ENCODE peak calls at places on chromosomes 11 and 22, in nine cellular contexts. One of them, this sample, is unnamed.

GRCh38 chr22:39900306-39901227 is at the start of gene GRAP2:
- DNase-seq in foreskin fibroblast: no peak
- DNase-seq in fibroblast of pulmonary artery: no peak
- DNase-seq in A549: no peak
- DNase-seq in gastrocnemius medialis: no peak
- DNase-seq in right lobe of liver: no peak
- DNase-seq in heart left ventricle: no peak
- DNase-seq in dorsolateral prefrontal cortex: no peak
- DNase-seq in fibroblast of lung: no peak
- DNase-seq in this sample: no peak

GRCh38 chr11:111045408-111045806 is 200.1 kb upstream of the POU2AF2 start:
- DNase-seq in fibroblast of lung: no peak
- DNase-seq in foreskin fibroblast: no peak
- DNase-seq in right lobe of liver: no peak
- DNase-seq in gastrocnemius medialis: no peak
- DNase-seq in dorsolateral prefrontal cortex: no peak
- DNase-seq in heart left ventricle: no peak
- DNase-seq in fibroblast of pulmonary artery: no peak
- DNase-seq in A549: no peak
- DNase-seq in this sample: no peak

GRCh38 chr11:8068605-8069221 is 12.3 kb upstream of the TUB start:
- DNase-seq in heart left ventricle: peak; percentile 72
- DNase-seq in dorsolateral prefrontal cortex: no peak
- DNase-seq in A549: peak; percentile 17
- DNase-seq in right lobe of liver: peak; percentile 83
- DNase-seq in foreskin fibroblast: peak; percentile 40
- DNase-seq in fibroblast of pulmonary artery: peak; percentile 77
- DNase-seq in gastrocnemius medialis: peak; percentile 76
- DNase-seq in fibroblast of lung: peak; percentile 92
- DNase-seq in this sample: peak; percentile 74

GRCh38 chr11:130721736-130722135 is 194.5 kb downstream of the SNX19 start:
- DNase-seq in heart left ventricle: no peak
- DNase-seq in right lobe of liver: no peak
- DNase-seq in dorsolateral prefrontal cortex: no peak
- DNase-seq in foreskin fibroblast: peak; percentile 30
- DNase-seq in fibroblast of lung: peak; percentile 78
- DNase-seq in fibroblast of pulmonary artery: peak; percentile 88
- DNase-seq in A549: no peak
- DNase-seq in gastrocnemius medialis: no peak
- DNase-seq in this sample: no peak

GRCh38 chr22:35921777-35922176 is 106.8 kb downstream of the RBFOX2 start:
- DNase-seq in gastrocnemius medialis: peak; percentile 82
- DNase-seq in A549: peak; percentile 83
- DNase-seq in fibroblast of lung: peak; percentile 87
- DNase-seq in heart left ventricle: peak; percentile 71
- DNase-seq in fibroblast of pulmonary artery: peak; percentile 93
- DNase-seq in right lobe of liver: no peak
- DNase-seq in foreskin fibroblast: peak; percentile 88
- DNase-seq in dorsolateral prefrontal cortex: no peak
- DNase-seq in this sample: peak; percentile 76

GRCh38 chr11:64065712-64066111 is 30.0 kb downstream of the FLRT1 start:
- DNase-seq in gastrocnemius medialis: peak; percentile 31
- DNase-seq in fibroblast of pulmonary artery: no peak
- DNase-seq in heart left ventricle: no peak
- DNase-seq in A549: no peak
- DNase-seq in foreskin fibroblast: no peak
- DNase-seq in right lobe of liver: no peak
- DNase-seq in dorsolateral prefrontal cortex: no peak
- DNase-seq in fibroblast of lung: no peak
- DNase-seq in this sample: no peak

GRCh38 chr22:43976861-43977795 is 21.9 kb downstream of the SAMM50 start:
- DNase-seq in gastrocnemius medialis: no peak
- DNase-seq in right lobe of liver: no peak
- DNase-seq in A549: no peak
- DNase-seq in foreskin fibroblast: no peak
- DNase-seq in fibroblast of lung: no peak
- DNase-seq in fibroblast of pulmonary artery: no peak
- DNase-seq in dorsolateral prefrontal cortex: no peak
- DNase-seq in heart left ventricle: no peak
- DNase-seq in this sample: no peak

GRCh38 chr11:59172345-59173079 is 580 bp downstream of the DTX4 start:
- DNase-seq in A549: no peak
- DNase-seq in fibroblast of lung: no peak
- DNase-seq in gastrocnemius medialis: no peak
- DNase-seq in dorsolateral prefrontal cortex: no peak
- DNase-seq in right lobe of liver: peak; percentile 69
- DNase-seq in fibroblast of pulmonary artery: no peak
- DNase-seq in foreskin fibroblast: no peak
- DNase-seq in heart left ventricle: no peak
- DNase-seq in this sample: peak; percentile 23

GRCh38 chr11:128553662-128554392 is 33.5 kb downstream of the ETS1 start:
- DNase-seq in right lobe of liver: no peak
- DNase-seq in heart left ventricle: no peak
- DNase-seq in fibroblast of lung: no peak
- DNase-seq in fibroblast of pulmonary artery: peak; percentile 82
- DNase-seq in A549: peak; percentile 6
- DNase-seq in dorsolateral prefrontal cortex: no peak
- DNase-seq in foreskin fibroblast: no peak
- DNase-seq in gastrocnemius medialis: no peak
- DNase-seq in this sample: peak; percentile 55

GRCh38 chr11:128555606-128556005 is 31.8 kb downstream of the ETS1 start:
- DNase-seq in fibroblast of pulmonary artery: peak; percentile 49
- DNase-seq in heart left ventricle: no peak
- DNase-seq in gastrocnemius medialis: no peak
- DNase-seq in fibroblast of lung: peak; percentile 39
- DNase-seq in A549: peak; percentile 24
- DNase-seq in foreskin fibroblast: no peak
- DNase-seq in dorsolateral prefrontal cortex: no peak
- DNase-seq in right lobe of liver: no peak
- DNase-seq in this sample: peak; percentile 17

GRCh38 chr11:128551641-128552335 is 35.6 kb downstream of the ETS1 start:
- DNase-seq in A549: no peak
- DNase-seq in right lobe of liver: no peak
- DNase-seq in gastrocnemius medialis: no peak
- DNase-seq in heart left ventricle: no peak
- DNase-seq in fibroblast of lung: no peak
- DNase-seq in foreskin fibroblast: no peak
- DNase-seq in fibroblast of pulmonary artery: no peak
- DNase-seq in dorsolateral prefrontal cortex: no peak
- DNase-seq in this sample: no peak

GRCh38 chr11:128550967-128551522 is 36.3 kb downstream of the ETS1 start:
- DNase-seq in right lobe of liver: no peak
- DNase-seq in fibroblast of lung: no peak
- DNase-seq in gastrocnemius medialis: no peak
- DNase-seq in A549: no peak
- DNase-seq in dorsolateral prefrontal cortex: no peak
- DNase-seq in heart left ventricle: no peak
- DNase-seq in foreskin fibroblast: no peak
- DNase-seq in fibroblast of pulmonary artery: no peak
- DNase-seq in this sample: no peak

GRCh38 chr11:128552783-128553661 is 34.3 kb downstream of the ETS1 start:
- DNase-seq in foreskin fibroblast: peak; percentile 46
- DNase-seq in dorsolateral prefrontal cortex: no peak
- DNase-seq in A549: no peak
- DNase-seq in right lobe of liver: no peak
- DNase-seq in fibroblast of pulmonary artery: peak; percentile 72
- DNase-seq in fibroblast of lung: peak; percentile 61
- DNase-seq in gastrocnemius medialis: no peak
- DNase-seq in heart left ventricle: no peak
- DNase-seq in this sample: no peak
- H3K4me3 ChIP-seq in foreskin fibroblast: no peak overlapping the region
- H3K4me3 ChIP-seq in dorsolateral prefrontal cortex: peak overlapping the region; percentile 2
- H3K4me3 ChIP-seq in A549: no peak overlapping the region
- H3K4me3 ChIP-seq in right lobe of liver: no peak overlapping the region
- H3K4me3 ChIP-seq in fibroblast of pulmonary artery: no peak overlapping the region
- H3K4me3 ChIP-seq in fibroblast of lung: no peak overlapping the region
- H3K4me3 ChIP-seq in gastrocnemius medialis: no peak overlapping the region
- H3K4me3 ChIP-seq in heart left ventricle: no peak overlapping the region
- H3K4me3 ChIP-seq in this sample: no peak overlapping the region

DNA sequence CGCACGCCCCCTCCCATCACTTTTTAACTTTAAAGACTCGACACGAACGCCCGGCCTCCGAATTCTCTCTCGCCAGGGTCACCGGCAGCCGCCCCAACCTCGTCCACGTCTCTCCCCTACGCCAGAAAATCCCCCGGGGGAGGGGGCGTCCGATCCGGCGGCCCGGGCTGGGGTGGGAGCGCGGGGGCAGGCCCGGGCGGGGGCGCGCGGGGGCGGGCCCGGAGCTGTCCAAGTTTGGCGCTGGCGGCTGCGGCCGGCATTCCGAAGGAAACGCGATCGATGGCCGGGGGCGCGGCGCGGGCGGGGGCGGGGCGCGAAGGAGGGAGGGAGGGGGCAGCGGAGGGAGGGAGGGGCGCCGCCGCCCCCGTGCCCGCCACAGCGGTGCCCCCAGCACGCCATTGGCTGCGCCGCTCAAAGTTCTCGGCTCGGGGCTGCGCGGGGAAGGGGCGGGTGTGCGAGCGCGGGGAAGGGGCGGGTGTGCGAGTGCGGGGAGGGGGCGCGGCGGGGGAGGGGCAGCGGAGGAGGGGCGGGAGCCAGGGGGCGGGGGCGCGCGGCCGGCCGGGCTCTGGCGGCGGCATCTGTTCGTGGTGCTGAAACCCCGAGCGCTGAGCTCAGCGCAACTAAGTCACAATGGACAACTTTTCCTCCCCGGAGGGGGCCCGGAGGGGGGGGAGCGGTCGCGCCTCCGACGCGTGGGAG is 2.4 kb downstream of the PHF21B start:
- DNase-seq in right lobe of liver: peak; percentile 22
- DNase-seq in fibroblast of lung: peak; percentile 55
- DNase-seq in gastrocnemius medialis: no peak
- DNase-seq in dorsolateral prefrontal cortex: no peak
- DNase-seq in A549: peak; percentile 16
- DNase-seq in foreskin fibroblast: peak; percentile 7
- DNase-seq in fibroblast of pulmonary artery: no peak
- DNase-seq in heart left ventricle: no peak
- DNase-seq in this sample: peak; percentile 35
- H3K4me3 ChIP-seq in right lobe of liver: no peak overlapping the region
- H3K4me3 ChIP-seq in fibroblast of lung: no peak overlapping the region
- H3K4me3 ChIP-seq in gastrocnemius medialis: peak overlapping the region; percentile 48
- H3K4me3 ChIP-seq in dorsolateral prefrontal cortex: peak overlapping the region; percentile 63
- H3K4me3 ChIP-seq in A549: peak overlapping the region; percentile 66
- H3K4me3 ChIP-seq in foreskin fibroblast: no peak overlapping the region
- H3K4me3 ChIP-seq in fibroblast of pulmonary artery: no peak overlapping the region
- H3K4me3 ChIP-seq in heart left ventricle: peak overlapping the region; percentile 55
- H3K4me3 ChIP-seq in this sample: peak overlapping the region; percentile 30

GRCh38 chr11:34439521-34440258 is 956 bp downstream of the CAT start:
- DNase-seq in A549: no peak
- DNase-seq in dorsolateral prefrontal cortex: no peak
- DNase-seq in right lobe of liver: peak; percentile 66
- DNase-seq in gastrocnemius medialis: no peak
- DNase-seq in foreskin fibroblast: no peak
- DNase-seq in fibroblast of lung: no peak
- DNase-seq in heart left ventricle: no peak
- DNase-seq in fibroblast of pulmonary artery: no peak
- DNase-seq in this sample: peak; percentile 4

GRCh38 chr11:34437224-34437879 is 1.4 kb upstream of the CAT start:
- DNase-seq in gastrocnemius medialis: no peak
- DNase-seq in fibroblast of lung: no peak
- DNase-seq in A549: no peak
- DNase-seq in fibroblast of pulmonary artery: no peak
- DNase-seq in foreskin fibroblast: no peak
- DNase-seq in dorsolateral prefrontal cortex: no peak
- DNase-seq in right lobe of liver: no peak
- DNase-seq in heart left ventricle: no peak
- DNase-seq in this sample: no peak

GRCh38 chr11:34441814-34442213 is 3.1 kb downstream of the CAT start:
- DNase-seq in foreskin fibroblast: no peak
- DNase-seq in fibroblast of lung: no peak
- DNase-seq in fibroblast of pulmonary artery: no peak
- DNase-seq in heart left ventricle: no peak
- DNase-seq in dorsolateral prefrontal cortex: no peak
- DNase-seq in right lobe of liver: no peak
- DNase-seq in gastrocnemius medialis: no peak
- DNase-seq in A549: no peak
- DNase-seq in this sample: no peak

GRCh38 chr11:34443136-34443535 is 4.4 kb downstream of the CAT start:
- DNase-seq in fibroblast of lung: no peak
- DNase-seq in foreskin fibroblast: no peak
- DNase-seq in fibroblast of pulmonary artery: no peak
- DNase-seq in dorsolateral prefrontal cortex: no peak
- DNase-seq in heart left ventricle: no peak
- DNase-seq in gastrocnemius medialis: no peak
- DNase-seq in A549: no peak
- DNase-seq in right lobe of liver: no peak
- DNase-seq in this sample: no peak

DNA sequence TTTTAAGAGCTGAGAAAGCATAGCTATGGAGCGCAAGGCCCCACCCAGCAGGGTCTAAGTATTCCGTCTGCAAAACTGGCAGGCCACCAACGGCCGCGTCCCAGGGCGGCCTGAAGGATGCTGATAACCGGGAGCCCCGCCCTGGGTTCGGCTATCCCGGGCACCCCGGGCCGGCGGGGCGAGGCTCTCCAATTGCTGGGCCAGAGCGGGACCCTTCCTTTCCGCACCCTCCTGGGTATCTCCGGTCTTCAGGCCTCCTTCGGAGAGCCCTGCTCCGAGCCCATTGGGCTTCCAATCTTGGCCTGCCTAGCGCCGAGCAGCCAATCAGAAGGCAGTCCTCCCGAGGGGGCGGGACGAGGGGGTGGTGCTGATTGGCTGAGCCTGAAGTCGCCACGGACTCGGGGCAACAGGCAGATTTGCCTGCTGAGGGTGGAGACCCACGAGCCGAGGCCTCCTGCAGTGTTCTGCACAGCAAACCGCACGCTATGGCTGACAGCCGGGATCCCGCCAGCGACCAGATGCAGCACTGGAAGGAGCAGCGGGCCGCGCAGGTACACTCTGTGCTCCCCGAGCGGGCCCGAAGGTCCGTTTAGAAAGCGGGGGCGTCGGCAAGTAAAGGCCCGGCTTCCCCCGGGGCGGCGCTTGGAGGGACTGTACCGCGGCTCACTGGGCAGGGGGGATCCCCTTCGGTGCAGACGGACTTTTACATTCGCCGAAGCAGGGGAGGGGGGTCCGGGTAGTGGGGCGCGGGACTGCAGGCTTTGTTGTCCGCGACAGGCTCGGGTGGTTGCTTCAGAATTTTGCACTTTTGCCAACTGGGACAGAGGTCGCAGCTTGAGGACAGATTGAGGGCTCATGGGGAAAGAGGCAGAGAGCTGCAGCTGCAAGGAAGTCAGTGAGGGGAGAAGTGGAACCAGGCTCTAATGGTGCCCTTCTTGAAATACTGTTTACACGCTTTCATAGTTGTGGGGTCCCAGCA is at the start of gene CAT:
- DNase-seq in right lobe of liver: peak; percentile 99
- DNase-seq in foreskin fibroblast: peak; percentile 97
- DNase-seq in dorsolateral prefrontal cortex: peak; percentile 93
- DNase-seq in fibroblast of pulmonary artery: peak; percentile 98
- DNase-seq in gastrocnemius medialis: peak; percentile 98
- DNase-seq in heart left ventricle: peak; percentile 99
- DNase-seq in fibroblast of lung: peak; percentile 98
- DNase-seq in A549: peak; percentile 97
- DNase-seq in this sample: peak; percentile 99
- H3K4me3 ChIP-seq in right lobe of liver: peak within 1 kb of the TSS; percentile 85
- H3K4me3 ChIP-seq in foreskin fibroblast: peak within 1 kb of the TSS; percentile 64
- H3K4me3 ChIP-seq in dorsolateral prefrontal cortex: peak within 1 kb of the TSS; percentile 70
- H3K4me3 ChIP-seq in fibroblast of pulmonary artery: peak within 1 kb of the TSS; percentile 81
- H3K4me3 ChIP-seq in gastrocnemius medialis: peak within 1 kb of the TSS; percentile 85
- H3K4me3 ChIP-seq in heart left ventricle: peak within 1 kb of the TSS; percentile 93
- H3K4me3 ChIP-seq in fibroblast of lung: peak within 1 kb of the TSS; percentile 83
- H3K4me3 ChIP-seq in A549: peak within 1 kb of the TSS; percentile 67
- H3K4me3 ChIP-seq in this sample: peak within 1 kb of the TSS; percentile 96

DNA sequence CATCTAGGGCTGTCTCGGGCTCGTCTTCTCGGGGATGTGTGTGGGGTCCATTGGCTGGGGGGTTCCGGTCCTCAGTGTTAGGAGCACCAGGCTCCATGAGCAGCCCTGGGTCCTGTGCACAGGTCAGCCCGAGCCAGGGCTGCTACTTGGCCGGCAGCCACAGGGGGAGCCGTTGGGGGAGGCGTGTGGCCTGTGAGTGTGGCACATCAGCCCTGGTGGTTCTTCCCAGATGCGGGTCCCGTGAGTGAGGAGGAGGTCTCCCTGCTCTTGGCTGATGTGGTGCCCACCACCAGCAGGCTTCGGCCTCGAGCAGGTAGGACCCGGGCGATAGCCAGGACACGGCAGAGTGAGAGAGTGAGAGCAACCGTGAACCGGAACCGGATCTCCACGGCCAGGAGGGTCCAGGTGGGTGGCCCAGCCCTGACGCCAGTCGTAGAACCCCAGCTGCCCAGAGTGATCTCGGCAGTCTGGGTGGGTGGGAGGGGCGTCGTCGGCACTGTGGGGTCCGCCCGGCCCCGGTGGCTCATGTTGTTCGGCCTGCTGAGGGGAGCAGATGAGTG is 18.5 kb downstream of the IRF7 start:
- DNase-seq in fibroblast of lung: no peak
- DNase-seq in right lobe of liver: no peak
- DNase-seq in fibroblast of pulmonary artery: no peak
- DNase-seq in A549: no peak
- DNase-seq in gastrocnemius medialis: no peak
- DNase-seq in dorsolateral prefrontal cortex: no peak
- DNase-seq in heart left ventricle: no peak
- DNase-seq in foreskin fibroblast: no peak
- DNase-seq in this sample: no peak
- H3K4me3 ChIP-seq in fibroblast of lung: no peak overlapping the region
- H3K4me3 ChIP-seq in right lobe of liver: no peak overlapping the region
- H3K4me3 ChIP-seq in fibroblast of pulmonary artery: no peak overlapping the region
- H3K4me3 ChIP-seq in A549: no peak overlapping the region
- H3K4me3 ChIP-seq in gastrocnemius medialis: no peak overlapping the region
- H3K4me3 ChIP-seq in dorsolateral prefrontal cortex: no peak overlapping the region
- H3K4me3 ChIP-seq in heart left ventricle: no peak overlapping the region
- H3K4me3 ChIP-seq in foreskin fibroblast: no peak overlapping the region
- H3K4me3 ChIP-seq in this sample: no peak overlapping the region